ENCODE peak calls at places on chromosomes 2 and 18, in eight cellular contexts. One of them, this sample, is unnamed.

GRCh38 chr2:218010116-218010837 is 7.5 kb upstream of the TNS1 start:
- DNase-seq in PC-3: no peak
- DNase-seq in GM12865: no peak
- DNase-seq in endodermal cell: peak; percentile 83
- DNase-seq in CD4-positive, alpha-beta memory T cell: peak; percentile 8
- DNase-seq in NCI-H1417 treated with DMSO at 0.1 percent for 48 hours: no peak
- DNase-seq in foreskin fibroblast: peak; percentile 50
- DNase-seq in activated T-helper 1 cell treated with Interleukin-2 at 50 U/mL for 16 hours: peak; percentile 5
- DNase-seq in this sample: no peak

GRCh38 chr18:5543854-5544389 is at the start of gene EPB41L3:
- DNase-seq in PC-3: no peak
- DNase-seq in GM12865: no peak
- DNase-seq in endodermal cell: peak; percentile 82
- DNase-seq in CD4-positive, alpha-beta memory T cell: no peak
- DNase-seq in NCI-H1417 treated with DMSO at 0.1 percent for 48 hours: no peak
- DNase-seq in foreskin fibroblast: no peak
- DNase-seq in activated T-helper 1 cell treated with Interleukin-2 at 50 U/mL for 16 hours: no peak
- DNase-seq in this sample: no peak

GRCh38 chr2:204010611-204011560 is 74.3 kb downstream of the ICOS start:
- DNase-seq in PC-3: peak; percentile 41
- DNase-seq in GM12865: no peak
- DNase-seq in endodermal cell: no peak
- DNase-seq in CD4-positive, alpha-beta memory T cell: no peak
- DNase-seq in NCI-H1417 treated with DMSO at 0.1 percent for 48 hours: no peak
- DNase-seq in foreskin fibroblast: no peak
- DNase-seq in activated T-helper 1 cell treated with Interleukin-2 at 50 U/mL for 16 hours: no peak
- DNase-seq in this sample: no peak

GRCh38 chr2:26530696-26531095 is 52.8 kb upstream of the OTOF start:
- DNase-seq in PC-3: no peak
- DNase-seq in GM12865: no peak
- DNase-seq in endodermal cell: peak; percentile 33
- DNase-seq in CD4-positive, alpha-beta memory T cell: no peak
- DNase-seq in NCI-H1417 treated with DMSO at 0.1 percent for 48 hours: no peak
- DNase-seq in foreskin fibroblast: no peak
- DNase-seq in activated T-helper 1 cell treated with Interleukin-2 at 50 U/mL for 16 hours: no peak
- DNase-seq in this sample: no peak

GRCh38 chr2:127146071-127146725 is 39.2 kb upstream of the BIN1 start:
- DNase-seq in PC-3: no peak
- DNase-seq in GM12865: no peak
- DNase-seq in endodermal cell: no peak
- DNase-seq in CD4-positive, alpha-beta memory T cell: no peak
- DNase-seq in NCI-H1417 treated with DMSO at 0.1 percent for 48 hours: no peak
- DNase-seq in foreskin fibroblast: no peak
- DNase-seq in activated T-helper 1 cell treated with Interleukin-2 at 50 U/mL for 16 hours: no peak
- DNase-seq in this sample: no peak

GRCh38 chr2:180202591-180202990 is 195.5 kb upstream of the CWC22 start:
- DNase-seq in PC-3: no peak
- DNase-seq in GM12865: no peak
- DNase-seq in endodermal cell: no peak
- DNase-seq in CD4-positive, alpha-beta memory T cell: no peak
- DNase-seq in NCI-H1417 treated with DMSO at 0.1 percent for 48 hours: no peak
- DNase-seq in foreskin fibroblast: no peak
- DNase-seq in activated T-helper 1 cell treated with Interleukin-2 at 50 U/mL for 16 hours: no peak
- DNase-seq in this sample: no peak

GRCh38 chr18:69402219-69402989 is 1.7 kb downstream of the DOK6 start:
- DNase-seq in PC-3: no peak
- DNase-seq in GM12865: no peak
- DNase-seq in endodermal cell: peak; percentile 73
- DNase-seq in CD4-positive, alpha-beta memory T cell: no peak
- DNase-seq in NCI-H1417 treated with DMSO at 0.1 percent for 48 hours: no peak
- DNase-seq in foreskin fibroblast: no peak
- DNase-seq in activated T-helper 1 cell treated with Interleukin-2 at 50 U/mL for 16 hours: no peak
- DNase-seq in this sample: no peak

GRCh38 chr2:55490554-55490953 is 29.0 kb upstream of the CFAP36 start:
- DNase-seq in PC-3: peak; percentile 71
- DNase-seq in GM12865: no peak
- DNase-seq in endodermal cell: peak; percentile 69
- DNase-seq in CD4-positive, alpha-beta memory T cell: no peak
- DNase-seq in NCI-H1417 treated with DMSO at 0.1 percent for 48 hours: no peak
- DNase-seq in foreskin fibroblast: peak; percentile 62
- DNase-seq in activated T-helper 1 cell treated with Interleukin-2 at 50 U/mL for 16 hours: no peak
- DNase-seq in this sample: no peak

GRCh38 chr2:33791625-33792024 is 192.5 kb upstream of the FAM98A start:
- DNase-seq in PC-3: peak; percentile 71
- DNase-seq in GM12865: no peak
- DNase-seq in endodermal cell: no peak
- DNase-seq in CD4-positive, alpha-beta memory T cell: no peak
- DNase-seq in NCI-H1417 treated with DMSO at 0.1 percent for 48 hours: no peak
- DNase-seq in foreskin fibroblast: peak; percentile 2
- DNase-seq in activated T-helper 1 cell treated with Interleukin-2 at 50 U/mL for 16 hours: no peak
- DNase-seq in this sample: no peak

GRCh38 chr18:12271376-12272235 is 17.4 kb downstream of the CIDEA start:
- DNase-seq in PC-3: peak; percentile 82
- DNase-seq in GM12865: peak; percentile 70
- DNase-seq in endodermal cell: peak; percentile 93
- DNase-seq in CD4-positive, alpha-beta memory T cell: peak; percentile 15
- DNase-seq in NCI-H1417 treated with DMSO at 0.1 percent for 48 hours: peak; percentile 39
- DNase-seq in foreskin fibroblast: peak; percentile 68
- DNase-seq in activated T-helper 1 cell treated with Interleukin-2 at 50 U/mL for 16 hours: no peak
- DNase-seq in this sample: peak; percentile 80

GRCh38 chr2:71710805-71711469 is 257.6 kb downstream of the DYSF start:
- DNase-seq in PC-3: no peak
- DNase-seq in GM12865: no peak
- DNase-seq in endodermal cell: no peak
- DNase-seq in CD4-positive, alpha-beta memory T cell: no peak
- DNase-seq in NCI-H1417 treated with DMSO at 0.1 percent for 48 hours: no peak
- DNase-seq in foreskin fibroblast: no peak
- DNase-seq in activated T-helper 1 cell treated with Interleukin-2 at 50 U/mL for 16 hours: no peak
- DNase-seq in this sample: no peak

GRCh38 chr2:133557624-133558023 is 10.6 kb downstream of the NCKAP5 start:
- DNase-seq in PC-3: no peak
- DNase-seq in GM12865: no peak
- DNase-seq in endodermal cell: no peak
- DNase-seq in CD4-positive, alpha-beta memory T cell: no peak
- DNase-seq in NCI-H1417 treated with DMSO at 0.1 percent for 48 hours: no peak
- DNase-seq in foreskin fibroblast: no peak
- DNase-seq in activated T-helper 1 cell treated with Interleukin-2 at 50 U/mL for 16 hours: no peak
- DNase-seq in this sample: no peak

GRCh38 chr18:32373505-32373904 is 97.2 kb downstream of the GAREM1 start:
- DNase-seq in PC-3: no peak
- DNase-seq in GM12865: no peak
- DNase-seq in endodermal cell: no peak
- DNase-seq in CD4-positive, alpha-beta memory T cell: no peak
- DNase-seq in NCI-H1417 treated with DMSO at 0.1 percent for 48 hours: no peak
- DNase-seq in foreskin fibroblast: no peak
- DNase-seq in activated T-helper 1 cell treated with Interleukin-2 at 50 U/mL for 16 hours: no peak
- DNase-seq in this sample: no peak

This sample was measured in NCI-H774.